ENCODE peak calls at places on chromosome 17, in seven cellular contexts. A is GM06990; Q is progenitor cell of endocrine pancreas; L is thoracic aorta; R is left lung; S is CD8-positive, alpha-beta T cell; Y is HFF-Myc. N is an unnamed sample.

GRCh38 chr17:3951003-3951402 is 13.2 kb downstream of the ATP2A3 start:
- DNase-seq in A (no peak), Q (no peak), L (no peak), R (no peak), S (no peak), Y (no peak), N (no peak)

GRCh38 chr17:50034504-50035364 is 21.2 kb upstream of the ITGA3 start:
- DNase-seq in A (no peak), Q (no peak), L (no peak), R (peak; percentile 86), S (no peak), Y (no peak), N (no peak)

GRCh38 chr17:72173475-72174116 is 52.8 kb downstream of the SOX9 start:
- DNase-seq in A (no peak), Q (peak; percentile 13), L (no peak), R (no peak), S (no peak), Y (no peak), N (no peak)

GRCh38 chr17:16371742-16372141 is 9.1 kb upstream of the UBB start:
- DNase-seq in A (no peak), Q (no peak), L (no peak), R (no peak), S (no peak), Y (peak; percentile 60), N (no peak)

GRCh38 chr17:27608330-27609230 is 22.4 kb upstream of the LGALS9 start:
- DNase-seq in A (no peak), Q (no peak), L (no peak), R (no peak), S (no peak), Y (no peak), N (no peak)

GRCh38 chr17:45902892-45903346 is 8.6 kb downstream of the MAPT start:
- DNase-seq in A (no peak), Q (no peak), L (no peak), R (no peak), S (no peak), Y (no peak), N (no peak)

GRCh38 chr17:3167574-3167973 is 29.7 kb upstream of the OR1A2 start:
- DNase-seq in A (peak; percentile 20), Q (no peak), L (no peak), R (no peak), S (no peak), Y (no peak), N (no peak)

GRCh38 chr17:20774472-20775135 is 195.1 kb downstream of the CDRT15L2 start:
- DNase-seq in A (no peak), Q (no peak), L (no peak), R (no peak), S (no peak), Y (no peak), N (no peak)

GRCh38 chr17:28725660-28726395 is at the start of gene TLCD1:
- DNase-seq in A (peak; percentile 87), Q (peak; percentile 56), L (no peak), R (peak; percentile 79), S (peak; percentile 42), Y (no peak), N (peak; percentile 39)

GRCh38 chr17:4161560-4162221 is 18.7 kb downstream of the CYB5D2 start:
- DNase-seq in A (no peak), Q (no peak), L (no peak), R (no peak), S (no peak), Y (no peak), N (no peak)

GRCh38 chr17:27912989-27913388 is 19.8 kb upstream of the LYRM9 start:
- DNase-seq in A (no peak), Q (no peak), L (no peak), R (no peak), S (no peak), Y (no peak), N (no peak)

GRCh38 chr17:1640329-1641064 is 5.0 kb downstream of the SCARF1 start:
- DNase-seq in A (no peak), Q (no peak), L (no peak), R (no peak), S (no peak), Y (no peak), N (no peak)

GRCh38 chr17:60887607-60888028 is 210.0 kb downstream of the BCAS3 start:
- DNase-seq in A (no peak), Q (no peak), L (no peak), R (no peak), S (no peak), Y (no peak), N (no peak)

GRCh38 chr17:19238167-19238505 is 970 bp downstream of the EPN2 start:
- DNase-seq in A (peak; percentile 20), Q (peak; percentile 26), L (no peak), R (peak; percentile 37), S (no peak), Y (no peak), N (peak; percentile 21)

GRCh38 chr17:40004072-40004471 is 11.2 kb upstream of the CSF3 start:
- DNase-seq in A (no peak), Q (no peak), L (no peak), R (no peak), S (no peak), Y (no peak), N (no peak)
- TF ChIP-seq CTCF in A (no peak), Q (no peak), L (no peak), R (no peak), S (no peak), Y (no peak), N (no peak)

DNA sequence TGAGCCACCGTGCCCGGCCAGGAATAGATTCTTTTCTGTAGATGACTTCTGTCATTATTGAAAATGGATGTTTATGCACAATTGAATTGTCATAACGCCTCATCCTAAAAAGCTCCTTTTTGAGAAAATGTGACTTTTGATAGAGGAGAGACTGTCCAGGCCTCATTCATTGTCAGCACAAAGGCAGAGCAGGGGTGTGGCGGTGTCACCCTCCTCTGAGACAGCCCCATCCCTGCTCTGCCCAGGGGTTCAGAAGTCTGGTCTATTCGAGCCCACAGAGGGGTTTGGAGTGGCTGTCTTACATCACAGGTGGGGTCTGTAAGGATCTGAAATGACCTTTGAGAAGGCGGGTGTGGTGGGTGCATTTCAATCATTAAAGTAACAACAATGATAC is 160.9 kb downstream of the SEC14L1 start:
- DNase-seq in A (no peak), Q (no peak), L (no peak), R (no peak), S (no peak), Y (no peak), N (no peak)
- TF ChIP-seq CTCF in A (no peak), Q (no peak), L (no peak), R (no peak), S (no peak), Y (no peak), N (no peak)

GRCh38 chr17:63976702-63977101 is 4.0 kb upstream of the SCN4A start:
- DNase-seq in A (no peak), Q (no peak), L (no peak), R (no peak), S (no peak), Y (no peak), N (no peak)
- TF ChIP-seq CTCF in A (no peak), Q (no peak), L (no peak), R (no peak), S (no peak), Y (no peak), N (no peak)

GRCh38 chr17:79658811-79659207 is 48.0 kb upstream of the RBFOX3 start:
- DNase-seq in A (no peak), Q (peak; percentile 14), L (no peak), R (peak; percentile 23), S (no peak), Y (peak; percentile 11), N (no peak)
- TF ChIP-seq CTCF in A (peak; percentile 50), Q (peak; percentile 70), L (no peak), R (no peak), S (no peak), Y (peak; percentile 68), N (no peak)

DNA sequence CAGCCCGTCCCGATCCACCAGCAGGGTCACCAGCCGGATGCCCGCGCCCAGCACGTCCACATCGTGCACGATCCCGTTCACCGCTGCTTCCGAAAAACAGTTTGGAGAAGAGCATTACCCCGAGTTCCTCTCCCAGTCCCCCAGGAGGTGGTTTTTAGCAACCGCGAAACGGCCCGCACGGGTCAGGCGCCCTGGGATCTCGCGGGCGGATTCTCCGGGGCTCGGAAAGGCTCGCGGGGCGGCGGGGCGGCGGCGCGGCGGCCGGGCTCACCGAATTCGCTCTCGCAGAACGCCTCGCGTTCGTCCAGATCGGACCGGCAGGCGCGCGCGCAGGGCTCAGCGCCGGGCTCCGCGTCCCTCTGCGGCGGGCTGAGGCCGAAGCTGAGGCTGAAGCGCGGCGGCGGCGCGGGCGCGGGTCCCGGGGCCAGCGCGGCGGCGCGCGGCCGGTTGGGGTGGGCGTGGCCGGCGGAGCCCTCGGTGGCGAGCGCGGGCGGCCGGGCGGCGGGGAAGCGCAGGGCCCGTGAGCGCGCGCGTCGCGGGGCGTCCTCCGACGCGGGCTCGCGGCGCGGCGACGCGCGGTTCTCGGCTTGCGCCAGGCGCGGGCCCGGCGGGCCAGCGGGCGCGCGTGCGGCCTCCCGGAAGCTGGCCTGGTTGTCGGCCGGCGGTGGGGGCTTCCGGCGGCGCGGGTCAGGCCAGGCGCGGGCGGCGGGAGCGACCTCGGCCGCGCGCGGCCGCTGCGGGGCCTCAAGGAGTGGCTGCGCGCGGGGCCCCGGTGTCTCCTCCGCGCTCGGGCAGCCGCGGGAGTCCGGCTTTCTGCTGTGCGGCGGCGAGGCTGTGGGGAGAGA is 2.9 kb downstream of the C17orf58 start:
- DNase-seq in A (peak; percentile 91), Q (peak; percentile 72), L (peak; percentile 19), R (peak; percentile 83), S (peak; percentile 57), Y (no peak), N (peak; percentile 75)
- TF ChIP-seq CTCF in A (peak; percentile 7), Q (no peak), L (no peak), R (no peak), S (no peak), Y (no peak), N (no peak)

GRCh38 chr17:14805348-14805747 is 459.8 kb downstream of the PMP22 start:
- DNase-seq in A (no peak), Q (no peak), L (no peak), R (no peak), S (no peak), Y (no peak), N (no peak)
- TF ChIP-seq CTCF in A (no peak), Q (no peak), L (no peak), R (no peak), S (no peak), Y (no peak), N (no peak)